ENCODE peak calls at places on chromosome 17, in ten cellular contexts. D, R, U, L, W, V, O, C, E and T are unnamed samples.

GRCh38 chr17:49000943-49001342 is 3.8 kb downstream of the IGF2BP1 start:
- DNase-seq in D (no peak), R (no peak), U (no peak), L (no peak), W (no peak), V (no peak), O (no peak), C (no peak), E (peak; percentile 81), T (no peak)

GRCh38 chr17:63841350-63842172 is 924 bp downstream of the SMARCD2 start:
- DNase-seq in D (no peak), R (peak; percentile 41), U (no peak), L (peak; percentile 61), W (no peak), V (no peak), O (peak; percentile 9), C (no peak), E (peak; percentile 34), T (peak; percentile 47)

GRCh38 chr17:29143894-29144293 is 36.3 kb downstream of the MYO18A start:
- DNase-seq in D (no peak), R (peak; percentile 33), U (peak; percentile 19), L (no peak), W (no peak), V (no peak), O (peak; percentile 50), C (peak; percentile 54), E (peak; percentile 28), T (peak; percentile 52)

GRCh38 chr17:4573682-4574081 is 10.6 kb upstream of the SMTNL2 start:
- DNase-seq in D (no peak), R (peak; percentile 79), U (no peak), L (no peak), W (no peak), V (no peak), O (no peak), C (no peak), E (no peak), T (no peak)

GRCh38 chr17:81097134-81097942 is 62.4 kb downstream of the BAIAP2 start:
- DNase-seq in D (peak; percentile 15), R (peak; percentile 47), U (peak; percentile 75), L (peak; percentile 48), W (no peak), V (no peak), O (peak; percentile 87), C (no peak), E (peak; percentile 84), T (peak; percentile 81)

GRCh38 chr17:79141578-79142338 is 67.1 kb downstream of the ENGASE start:
- DNase-seq in D (no peak), R (no peak), U (no peak), L (no peak), W (no peak), V (no peak), O (no peak), C (no peak), E (no peak), T (no peak)

GRCh38 chr17:73911726-73912359 is 267.6 kb upstream of the SDK2 start:
- DNase-seq in D (no peak), R (no peak), U (no peak), L (no peak), W (no peak), V (no peak), O (no peak), C (no peak), E (no peak), T (peak; percentile 21)

GRCh38 chr17:33292981-33293867 is at the start of gene ASIC2:
- DNase-seq in D (no peak), R (no peak), U (peak; percentile 35), L (no peak), W (no peak), V (no peak), O (no peak), C (peak; percentile 64), E (peak; percentile 4), T (peak; percentile 22)

GRCh38 chr17:21016826-21017225 is 26.0 kb downstream of the USP22 start:
- DNase-seq in D (no peak), R (no peak), U (no peak), L (no peak), W (no peak), V (no peak), O (no peak), C (no peak), E (no peak), T (no peak)

GRCh38 chr17:59561042-59561441 is 4.4 kb upstream of the DHX40 start:
- DNase-seq in D (no peak), R (no peak), U (peak; percentile 17), L (no peak), W (no peak), V (no peak), O (peak; percentile 12), C (no peak), E (peak; percentile 3), T (no peak)

GRCh38 chr17:73798111-73798748 is 154.0 kb upstream of the SDK2 start:
- DNase-seq in D (peak; percentile 43), R (no peak), U (no peak), L (peak; percentile 21), W (no peak), V (no peak), O (peak; percentile 94), C (no peak), E (peak; percentile 45), T (peak; percentile 96)

GRCh38 chr17:42286411-42287295 is 1.6 kb upstream of the STAT5A start:
- DNase-seq in D (no peak), R (no peak), U (no peak), L (peak; percentile 11), W (no peak), V (no peak), O (no peak), C (no peak), E (no peak), T (no peak)

GRCh38 chr17:46727572-46728348 is 90.7 kb downstream of the WNT3 start:
- DNase-seq in D (no peak), R (no peak), U (no peak), L (no peak), W (no peak), V (no peak), O (peak; percentile 70), C (no peak), E (peak; percentile 90), T (peak; percentile 8)

GRCh38 chr17:9984768-9985167 is 79.7 kb upstream of the RCVRN start:
- DNase-seq in D (no peak), R (no peak), U (no peak), L (no peak), W (no peak), V (no peak), O (no peak), C (no peak), E (no peak), T (no peak)

GRCh38 chr17:39719966-39720365 is 10.4 kb downstream of the MIEN1 start:
- DNase-seq in D (no peak), R (no peak), U (no peak), L (no peak), W (no peak), V (no peak), O (no peak), C (no peak), E (no peak), T (no peak)

GRCh38 chr17:20852541-20853370 is 190.1 kb downstream of the USP22 start:
- DNase-seq in D (no peak), R (peak; percentile 25), U (peak; percentile 8), L (no peak), W (no peak), V (no peak), O (no peak), C (no peak), E (no peak), T (peak; percentile 37)

GRCh38 chr17:7190276-7190917 is 11.2 kb upstream of the ASGR1 start:
- DNase-seq in D (no peak), R (no peak), U (no peak), L (no peak), W (no peak), V (no peak), O (no peak), C (no peak), E (no peak), T (no peak)

GRCh38 chr17:35617505-35617904 is 30.4 kb downstream of the AP2B1 start:
- DNase-seq in D (no peak), R (no peak), U (no peak), L (no peak), W (no peak), V (no peak), O (no peak), C (no peak), E (no peak), T (no peak)

GRCh38 chr17:67281053-67281452 is 36.1 kb upstream of the HELZ start:
- DNase-seq in D (no peak), R (no peak), U (no peak), L (no peak), W (no peak), V (no peak), O (no peak), C (no peak), E (no peak), T (no peak)

GRCh38 chr17:39485555-39485954 is 24.3 kb downstream of the CDK12 start:
- DNase-seq in D (peak; percentile 25), R (no peak), U (no peak), L (no peak), W (no peak), V (no peak), O (peak; percentile 72), C (no peak), E (peak; percentile 98), T (peak; percentile 89)

GRCh38 chr17:46818319-46818928 is at the start of gene WNT3:
- DNase-seq in D (no peak), R (peak; percentile 65), U (no peak), L (no peak), W (peak; percentile 13), V (peak; percentile 31), O (no peak), C (peak; percentile 78), E (no peak), T (no peak)

GRCh38 chr17:81194941-81195901 is 27.5 kb downstream of the CEP131 start:
- DNase-seq in D (no peak), R (no peak), U (no peak), L (no peak), W (no peak), V (no peak), O (no peak), C (no peak), E (no peak), T (no peak)

GRCh38 chr17:40854175-40854814 is 12.7 kb downstream of the KRT12 start:
- DNase-seq in D (peak; percentile 74), R (no peak), U (no peak), L (no peak), W (no peak), V (no peak), O (peak; percentile 76), C (no peak), E (peak; percentile 93), T (no peak)

GRCh38 chr17:73052923-73053322 is 39.6 kb downstream of the SLC39A11 start:
- DNase-seq in D (no peak), R (no peak), U (no peak), L (no peak), W (no peak), V (no peak), O (no peak), C (no peak), E (no peak), T (no peak)

GRCh38 chr17:34797724-34798123 is 163.5 kb downstream of the CCT6B start:
- DNase-seq in D (peak; percentile 17), R (peak; percentile 11), U (peak; percentile 52), L (peak; percentile 11), W (no peak), V (no peak), O (peak; percentile 55), C (peak; percentile 84), E (peak; percentile 18), T (peak; percentile 31)

GRCh38 chr17:59858167-59858790 is 34.5 kb downstream of the TUBD1 start:
- DNase-seq in D (no peak), R (no peak), U (no peak), L (no peak), W (no peak), V (no peak), O (no peak), C (no peak), E (peak; percentile 23), T (no peak)

GRCh38 chr17:42129109-42129837 is 6.7 kb downstream of the HSPB9 start:
- DNase-seq in D (no peak), R (no peak), U (no peak), L (no peak), W (no peak), V (no peak), O (no peak), C (no peak), E (no peak), T (no peak)

GRCh38 chr17:27939489-27940465 is 46.6 kb upstream of the LYRM9 start:
- DNase-seq in D (no peak), R (no peak), U (no peak), L (no peak), W (no peak), V (no peak), O (no peak), C (no peak), E (no peak), T (no peak)